ENCODE peak calls at places on chromosome 19, in four cellular contexts. A is mammary epithelial cell, I is Caco-2, J is ascending aorta. U is an unnamed sample.
A peak's percentile ranks its signal among the peaks of the same experiment; 100 is the strongest.

GRCh38 chr19:6064016-6064702 is 46.1 kb downstream of the RFX2 start:
- DNase-seq in A (peak; percentile 42), I (peak; percentile 2), J (peak; percentile 64), U (no peak)

GRCh38 chr19:37981785-37982475 is 74.9 kb downstream of the SIPA1L3 start:
- DNase-seq in A (peak; percentile 58), I (peak; percentile 82), J (no peak), U (no peak)

GRCh38 chr19:54203151-54203611 is 2.5 kb downstream of the RPS9 start:
- DNase-seq in A (no peak), I (no peak), J (no peak), U (no peak)

GRCh38 chr19:4676955-4677731 is 7.0 kb upstream of the MYDGF start:
- DNase-seq in A (no peak), I (peak; percentile 57), J (no peak), U (peak; percentile 64)

GRCh38 chr19:44749318-44749717 is 810 bp downstream of the BCL3 start:
- DNase-seq in A (no peak), I (no peak), J (no peak), U (no peak)

GRCh38 chr19:42074513-42075363 is 1.2 kb upstream of the ZNF574 start:
- DNase-seq in A (no peak), I (peak; percentile 61), J (peak; percentile 69), U (no peak)

GRCh38 chr19:38650911-38651584 is 3.6 kb downstream of the ACTN4 start:
- DNase-seq in A (peak; percentile 80), I (no peak), J (peak; percentile 88), U (no peak)

GRCh38 chr19:38736413-38737280 is 7.6 kb downstream of the CAPN12 start:
- DNase-seq in A (peak; percentile 36), I (peak; percentile 95), J (no peak), U (peak; percentile 84)

GRCh38 chr19:4120933-4121612 is 2.8 kb downstream of the MAP2K2 start:
- DNase-seq in A (no peak), I (no peak), J (no peak), U (no peak)

GRCh38 chr19:4186087-4186993 is 3.9 kb downstream of the ANKRD24 start:
- DNase-seq in A (peak; percentile 56), I (peak; percentile 82), J (peak; percentile 74), U (peak; percentile 73)

GRCh38 chr19:5171711-5172110 is 168.9 kb downstream of the PTPRS start:
- DNase-seq in A (no peak), I (peak; percentile 73), J (no peak), U (no peak)

GRCh38 chr19:21158523-21159135 is 16.8 kb downstream of the ZNF431 start:
- DNase-seq in A (peak; percentile 57), I (no peak), J (no peak), U (no peak)

GRCh38 chr19:55563261-55563690 is 17.4 kb downstream of the ZNF579 start:
- DNase-seq in A (no peak), I (no peak), J (no peak), U (no peak)

GRCh38 chr19:16002380-16002779 is 53.6 kb downstream of the OR10H4 start:
- DNase-seq in A (no peak), I (no peak), J (no peak), U (no peak)

GRCh38 chr19:16019691-16020448 is 56.4 kb upstream of the TPM4 start:
- DNase-seq in A (no peak), I (no peak), J (peak; percentile 55), U (no peak)

GRCh38 chr19:1863308-1863637 is at the start of gene KLF16:
- DNase-seq in A (no peak), I (no peak), J (no peak), U (no peak)

GRCh38 chr19:45451181-45451849 is 16.5 kb upstream of the FOSB start:
- DNase-seq in A (peak; percentile 81), I (no peak), J (peak; percentile 79), U (no peak)

GRCh38 chr19:45340232-45340898 is at the start of gene KLC3:
- DNase-seq in A (peak; percentile 53), I (peak; percentile 68), J (no peak), U (peak; percentile 59)

GRCh38 chr19:45135176-45135575 is 25.6 kb downstream of the NKPD1 start:
- DNase-seq in A (no peak), I (no peak), J (no peak), U (no peak)

GRCh38 chr19:16445238-16446107 is 26.3 kb downstream of the EPS15L1 start:
- DNase-seq in A (peak; percentile 63), I (no peak), J (no peak), U (no peak)

GRCh38 chr19:1923319-1923718 is 17.7 kb upstream of the CSNK1G2 start:
- DNase-seq in A (no peak), I (no peak), J (no peak), U (no peak)

GRCh38 chr19:54297759-54298305 is 15.1 kb downstream of the LILRA5 start:
- DNase-seq in A (no peak), I (no peak), J (no peak), U (no peak)

GRCh38 chr19:40807147-40808020 is 8.4 kb downstream of the EGLN2 start:
- DNase-seq in A (no peak), I (peak; percentile 88), J (no peak), U (no peak)

GRCh38 chr19:33424181-33424580 is 50.7 kb downstream of the CEBPG start:
- DNase-seq in A (no peak), I (no peak), J (no peak), U (no peak)

GRCh38 chr19:30520735-30521479 is 148.7 kb downstream of the ZNF536 start:
- DNase-seq in A (no peak), I (no peak), J (no peak), U (no peak)

GRCh38 chr19:2278504-2279158 is 3.3 kb downstream of the PEAK3 start:
- DNase-seq in A (no peak), I (no peak), J (no peak), U (no peak)

GRCh38 chr19:4378886-4379285 is 21.5 kb downstream of the SH3GL1 start:
- DNase-seq in A (no peak), I (no peak), J (no peak), U (no peak)

GRCh38 chr19:3831601-3832000 is 37.2 kb downstream of the ZFR2 start:
- DNase-seq in A (no peak), I (no peak), J (no peak), U (no peak)

GRCh38 chr19:45882652-45883585 is 3.0 kb downstream of the IRF2BP1 start:
- DNase-seq in A (peak; percentile 68), I (peak; percentile 98), J (peak; percentile 87), U (peak; percentile 90)

GRCh38 chr19:39170398-39171231 is 26.1 kb upstream of the NCCRP1 start:
- DNase-seq in A (no peak), I (no peak), J (no peak), U (no peak)

GRCh38 chr19:5644051-5644450 is 21.2 kb downstream of the SAFB start:
- DNase-seq in A (no peak), I (no peak), J (no peak), U (no peak)

GRCh38 chr19:2848625-2849024 is 7.3 kb downstream of the ZNF555 start:
- DNase-seq in A (no peak), I (no peak), J (no peak), U (no peak)

GRCh38 chr19:32876919-32877285 is 7.3 kb upstream of the SLC7A9 start:
- DNase-seq in A (no peak), I (no peak), J (no peak), U (no peak)

GRCh38 chr19:7191946-7192691 is 102.1 kb downstream of the INSR start:
- DNase-seq in A (no peak), I (no peak), J (no peak), U (no peak)

GRCh38 chr19:28289294-28290063 is 923.5 kb downstream of the UQCRFS1 start:
- DNase-seq in A (peak; percentile 18), I (no peak), J (no peak), U (no peak)

GRCh38 chr19:55723491-55723890 is 14.7 kb downstream of the NLRP9 start:
- DNase-seq in A (no peak), I (no peak), J (no peak), U (no peak)

GRCh38 chr19:57941593-57941992 is 5.9 kb downstream of the ZNF256 start:
- DNase-seq in A (no peak), I (no peak), J (no peak), U (no peak)

GRCh38 chr19:41328157-41328817 is 18.3 kb downstream of the CCDC97 start:
- DNase-seq in A (no peak), I (no peak), J (no peak), U (no peak)

GRCh38 chr19:756232-756631 is 5.3 kb downstream of the MISP start:
- DNase-seq in A (peak; percentile 60), I (peak; percentile 62), J (no peak), U (no peak)

GRCh38 chr19:49427339-49427738 is 2.2 kb downstream of the GFY start:
- DNase-seq in A (no peak), I (no peak), J (no peak), U (no peak)
- TF ChIP-seq CTCF in A (no peak), I (no peak), J (no peak), U (no peak)

GRCh38 chr19:47445937-47446402 is 25.7 kb downstream of the SLC8A2 start:
- DNase-seq in A (no peak), I (no peak), J (no peak), U (peak; percentile 62)
- H3K27me3 ChIP-seq in A (peaks cover 29% of the 10 kb centered on the region), I (no peaks in the 10 kb centered on the region), J (peaks cover 46% of the 10 kb centered on the region), U (peaks cover 84% of the 10 kb centered on the region)

GRCh38 chr19:35040474-35040825 is 1.1 kb upstream of the HPN start:
- DNase-seq in A (no peak), I (no peak), J (peak; percentile 60), U (no peak)
- H3K4me1 ChIP-seq in A (peaks cover 3% of the 10 kb centered on the region), I (peaks cover 36% of the 10 kb centered on the region), J (peaks cover 16% of the 10 kb centered on the region), U (peaks cover 63% of the 10 kb centered on the region)

GRCh38 chr19:8580710-8581281 is 3.6 kb upstream of the MYO1F start:
- DNase-seq in A (peak; percentile 42), I (peak; percentile 76), J (peak; percentile 92), U (peak; percentile 89)

GRCh38 chr19:8589177-8589714 is 12.0 kb upstream of the MYO1F start:
- DNase-seq in A (no peak), I (no peak), J (no peak), U (no peak)

GRCh38 chr19:8585057-8585893 is 8.0 kb upstream of the MYO1F start:
- DNase-seq in A (no peak), I (no peak), J (no peak), U (no peak)

GRCh38 chr19:8585894-8586750 is 8.9 kb upstream of the MYO1F start:
- DNase-seq in A (no peak), I (peak; percentile 60), J (no peak), U (peak; percentile 73)
- TF ChIP-seq CTCF in A (peak; percentile 4), I (peak; percentile 71), J (peak; percentile 18), U (peak; percentile 51)

GRCh38 chr19:17460372-17461230 is at the start of gene NXNL1:
- DNase-seq in A (no peak), I (no peak), J (no peak), U (no peak)
- H3K27me3 ChIP-seq in A (no peaks in the 10 kb centered on the region), I (no peaks in the 10 kb centered on the region), J (no peaks in the 10 kb centered on the region), U (peaks cover 29% of the 10 kb centered on the region)

DNA sequence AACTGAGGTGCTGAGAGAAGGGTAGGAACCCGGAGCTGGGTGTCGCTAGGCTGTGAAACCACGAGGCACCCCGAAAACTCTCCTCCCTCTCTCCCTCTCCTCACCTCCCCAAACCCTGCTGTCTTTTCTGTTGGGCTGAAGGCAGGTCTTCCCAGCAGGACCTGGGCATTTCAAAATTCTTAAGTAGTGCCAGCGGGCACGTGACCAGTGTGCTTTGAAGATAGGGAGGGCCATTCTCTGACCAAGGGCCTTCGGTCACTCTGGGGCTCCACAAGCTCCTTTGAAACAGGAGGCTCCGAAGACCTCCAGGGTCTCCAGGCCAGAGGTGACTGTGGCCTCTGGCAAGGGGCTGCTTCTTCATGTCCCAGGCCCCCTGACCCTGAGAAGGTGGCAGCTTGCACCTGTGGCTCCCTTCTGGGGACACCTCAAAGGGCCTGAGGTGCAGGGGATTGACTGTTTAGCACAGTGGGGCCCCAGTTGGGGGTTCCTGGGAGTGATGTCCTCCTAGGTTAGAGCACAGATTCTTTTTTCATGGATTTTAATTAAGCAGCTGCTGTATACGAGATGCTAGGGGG is 48.3 kb downstream of the DNM2 start:
- DNase-seq in A (no peak), I (no peak), J (no peak), U (peak; percentile 67)
- H3K4me1 ChIP-seq in A (peaks cover 7% of the 10 kb centered on the region), I (peaks cover 15% of the 10 kb centered on the region), J (peaks cover 50% of the 10 kb centered on the region), U (peaks cover 92% of the 10 kb centered on the region)

U was measured in lower lobe of right lung.